ENCODE peak calls at places on chromosomes 6 and 20, in six cellular contexts. W is K562, Z is HEK293T, C is A549, B is HepG2, H is GM12878. K is an unnamed sample.

GRCh38 chr6:24431045-24431451 is 28.3 kb downstream of the MRS2 start:
- DNase-seq in B (peak; percentile 65), Z (peak; percentile 55), C (peak; percentile 57), W (peak; percentile 68), H (no peak), K (peak; percentile 54)

GRCh38 chr20:44810391-44811149 is at the start of gene RIMS4:
- DNase-seq in Z (peak; percentile 79), C (no peak), H (no peak), W (no peak), B (no peak), K (no peak)

GRCh38 chr6:46687619-46688097 is at the start of gene TDRD6:
- DNase-seq in Z (no peak), W (peak; percentile 11), B (no peak), H (no peak), C (no peak), K (no peak)

GRCh38 chr6:6878921-6879585 is 228.7 kb upstream of the RREB1 start:
- DNase-seq in C (no peak), Z (no peak), H (no peak), W (no peak), B (no peak), K (peak; percentile 52)

GRCh38 chr6:136403166-136403980 is 113.7 kb upstream of the BCLAF1 start:
- DNase-seq in C (peak; percentile 99), Z (peak; percentile 31), W (peak; percentile 76), B (no peak), H (no peak), K (peak; percentile 97)

GRCh38 chr6:143098054-143098673 is 37.5 kb downstream of the AIG1 start:
- DNase-seq in H (peak; percentile 32), B (no peak), W (no peak), Z (no peak), C (no peak), K (no peak)

GRCh38 chr20:48697845-48698491 is 129.8 kb downstream of the PREX1 start:
- DNase-seq in W (no peak), B (peak; percentile 87), C (peak; percentile 56), Z (peak; percentile 30), H (no peak), K (peak; percentile 64)

GRCh38 chr20:23939063-23939462 is 49.5 kb downstream of the GGTLC1 start:
- DNase-seq in Z (no peak), B (no peak), H (no peak), C (no peak), W (no peak), K (no peak)

GRCh38 chr20:16290358-16290757 is 282.9 kb downstream of the KIF16B start:
- DNase-seq in H (no peak), C (no peak), W (no peak), B (no peak), Z (no peak), K (no peak)

GRCh38 chr6:32984639-32985389 is 16.4 kb downstream of the BRD2 start:
- DNase-seq in C (peak; percentile 86), Z (peak; percentile 77), H (no peak), B (peak; percentile 84), W (peak; percentile 81), K (peak; percentile 79)

GRCh38 chr6:7419065-7419464 is 29.5 kb downstream of the RIOK1 start:
- DNase-seq in Z (no peak), H (no peak), B (peak; percentile 69), W (no peak), C (peak; percentile 77), K (peak; percentile 57)

GRCh38 chr6:20334961-20335360 is 66.7 kb upstream of the E2F3 start:
- DNase-seq in H (no peak), W (no peak), B (no peak), Z (no peak), C (no peak), K (no peak)

GRCh38 chr6:84422380-84422968 is 195.0 kb upstream of the CEP162 start:
- DNase-seq in Z (peak; percentile 71), H (no peak), C (peak; percentile 64), W (peak; percentile 68), B (peak; percentile 16), K (peak; percentile 41)

GRCh38 chr20:63709149-63709527 is 1.3 kb downstream of the ZGPAT start:
- DNase-seq in C (no peak), Z (peak; percentile 2), B (no peak), W (no peak), H (no peak), K (no peak)
- TF ChIP-seq BHLHE40 in C (no peak), Z (no peak), B (no peak), W (no peak), H (no peak), K (no peak)

GRCh38 chr6:130677312-130677711 is 149.9 kb upstream of the SMLR1 start:
- DNase-seq in W (no peak), B (no peak), H (no peak), C (no peak), Z (no peak), K (no peak)
- TF ChIP-seq BHLHE40 in W (no peak), B (no peak), H (no peak), C (no peak), Z (no peak), K (no peak)

DNA sequence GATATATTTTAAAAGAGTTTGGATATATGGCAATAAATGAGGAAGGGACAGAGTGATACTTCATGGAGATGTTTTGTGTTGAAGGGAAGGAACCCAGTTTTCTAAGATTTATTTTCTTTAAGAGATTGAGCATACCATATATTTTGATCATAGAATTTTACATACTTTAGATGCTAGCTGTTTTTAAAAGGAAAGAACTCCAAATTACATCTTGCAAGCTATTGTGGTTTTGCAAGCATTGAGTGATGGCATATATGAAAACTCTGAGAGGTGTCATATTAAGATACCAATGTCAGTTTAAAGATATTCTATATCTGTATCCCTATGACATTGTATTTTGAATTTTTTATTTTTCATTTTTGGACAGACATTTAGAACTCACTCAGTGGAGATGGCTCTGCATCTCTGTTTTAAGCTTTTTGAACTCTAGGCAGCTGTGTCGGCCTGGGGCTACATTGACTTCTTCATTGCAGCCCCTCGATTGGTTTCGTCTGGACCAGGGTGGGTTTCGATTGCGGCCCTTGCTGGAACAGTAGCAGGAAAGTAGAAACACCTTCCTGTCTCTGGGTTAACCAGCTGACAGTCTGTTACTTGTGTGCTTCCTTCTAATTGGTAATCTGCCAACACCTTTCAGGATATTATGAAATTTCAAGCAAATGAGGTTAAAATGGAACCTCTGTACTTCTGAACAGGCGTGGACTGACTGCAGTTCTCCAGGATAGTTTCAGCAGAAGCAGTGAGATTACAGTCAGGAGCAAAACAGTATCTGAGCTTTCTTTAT is 14.0 kb downstream of the IGF2R start:
- DNase-seq in B (no peak), Z (no peak), H (no peak), W (no peak), C (no peak), K (peak; percentile 33)
- TF ChIP-seq BHLHE40 in B (no peak), Z (no peak), H (peak; percentile 10), W (no peak), C (no peak), K (no peak)

GRCh38 chr6:140537834-140538680 is 1163.6 kb upstream of the CITED2 start:
- DNase-seq in B (peak; percentile 66), Z (peak; percentile 18), C (peak; percentile 79), W (no peak), H (no peak), K (peak; percentile 98)

GRCh38 chr6:140540743-140541142 is 1166.3 kb upstream of the CITED2 start:
- DNase-seq in B (no peak), Z (no peak), H (no peak), W (no peak), C (no peak), K (no peak)

GRCh38 chr6:140537211-140537610 is 1162.8 kb upstream of the CITED2 start:
- DNase-seq in W (no peak), H (no peak), C (peak; percentile 18), Z (no peak), B (no peak), K (peak; percentile 7)

GRCh38 chr6:140541288-140541687 is 1166.8 kb upstream of the CITED2 start:
- DNase-seq in H (no peak), W (no peak), C (no peak), B (no peak), Z (no peak), K (no peak)

GRCh38 chr6:140538926-140539325 is 1164.5 kb upstream of the CITED2 start:
- DNase-seq in W (no peak), H (no peak), C (peak; percentile 13), Z (no peak), B (no peak), K (peak; percentile 19)
- TF ChIP-seq BHLHE40 in W (no peak), H (no peak), C (no peak), Z (no peak), B (no peak), K (no peak)

DNA sequence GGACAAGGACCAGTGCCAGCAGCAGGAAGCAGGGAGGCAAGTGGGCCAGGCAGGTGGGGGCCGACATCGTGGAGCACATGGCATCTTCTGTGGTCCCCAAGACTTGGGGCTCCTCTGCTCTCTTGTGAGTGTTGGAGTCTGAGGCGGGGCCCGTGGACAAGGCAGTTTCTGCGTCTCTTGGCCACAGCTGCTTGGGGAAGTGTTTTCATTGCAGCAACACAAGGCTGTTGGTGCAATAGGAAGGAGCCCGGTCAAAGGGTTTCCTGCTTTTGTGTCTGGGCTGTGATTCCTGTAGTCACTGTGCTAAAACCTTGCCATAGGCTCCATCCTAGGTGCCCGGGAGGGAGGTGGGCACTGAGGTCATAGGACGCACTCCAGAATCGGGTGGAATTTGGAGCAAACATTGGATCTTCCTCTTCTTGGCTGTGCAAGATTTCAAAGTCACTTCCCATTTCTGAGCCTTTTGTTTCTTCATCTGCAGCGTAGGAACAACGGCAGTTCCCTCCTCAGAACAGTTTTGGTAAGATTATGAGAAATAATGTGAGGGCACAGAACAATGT is at the start of gene SIRPB2:
- DNase-seq in W (no peak), H (no peak), B (no peak), C (no peak), Z (no peak), K (no peak)
- TF ChIP-seq BHLHE40 in W (no peak), H (no peak), B (no peak), C (no peak), Z (no peak), K (no peak)

GRCh38 chr6:135196739-135197510 is 15.8 kb downstream of the MYB start:
- DNase-seq in Z (no peak), H (no peak), C (no peak), W (no peak), B (no peak), K (no peak)
- TF ChIP-seq BHLHE40 in Z (no peak), H (no peak), C (no peak), W (no peak), B (no peak), K (no peak)

DNA sequence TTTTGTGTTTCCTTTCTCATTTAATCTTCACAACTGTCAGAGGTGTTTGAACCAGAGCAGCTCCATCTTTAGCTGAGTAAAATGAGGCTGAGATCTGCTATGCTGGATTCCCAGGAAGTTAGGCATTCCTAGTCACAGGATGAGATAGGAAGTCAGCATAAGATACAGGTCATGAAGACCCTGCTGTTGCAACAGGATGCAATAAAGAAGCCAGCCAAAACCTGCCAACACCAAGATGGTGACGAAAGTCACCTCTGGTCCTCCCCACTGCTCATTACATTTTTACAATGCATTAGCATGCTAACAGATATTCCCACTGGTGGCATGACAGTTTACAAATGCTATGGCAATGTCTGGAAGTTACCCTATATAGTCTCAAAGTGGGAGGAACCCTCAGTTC is 262.1 kb upstream of the FERMT1 start:
- DNase-seq in Z (no peak), C (no peak), W (no peak), B (no peak), H (no peak), K (no peak)
- TF ChIP-seq BHLHE40 in Z (no peak), C (no peak), W (no peak), B (no peak), H (no peak), K (no peak)

DNA sequence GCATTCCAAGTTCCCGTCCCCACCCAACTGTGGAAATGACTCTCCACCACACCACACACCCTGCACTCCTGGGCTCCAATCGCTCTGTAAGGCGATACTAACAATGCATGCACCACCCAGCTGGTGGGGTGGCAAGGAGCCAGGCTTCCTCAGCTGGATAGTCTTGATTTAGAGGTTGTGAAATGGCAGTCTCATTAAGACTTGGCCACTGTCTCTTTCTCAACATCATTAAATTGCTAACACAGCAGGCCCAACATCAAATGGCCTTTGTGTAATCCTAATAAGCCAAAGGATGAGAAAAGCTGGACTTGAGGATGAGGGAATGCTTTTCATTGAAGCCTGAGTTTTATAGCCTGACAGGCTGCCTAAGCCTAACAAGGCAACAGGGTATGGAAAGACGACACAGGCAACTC is 223.7 kb downstream of the GMDS start:
- DNase-seq in W (no peak), B (no peak), H (no peak), C (no peak), Z (no peak), K (peak; percentile 77)
- TF ChIP-seq BHLHE40 in W (no peak), B (no peak), H (no peak), C (no peak), Z (no peak), K (no peak)

K was measured in IMR-90.